ENCODE peak calls at places on chromosomes 3 and 15, in seven cellular contexts. V is AG09319, M is colonic mucosa, S is fibroblast of villous mesenchyme, P is activated B cell treated with CpG ODN at 0.5 μM for 24 hours, R is astrocyte of the cerebellum, Q is GM13977. O is an unnamed sample.

GRCh38 chr3:78268716-78269668 is 1229.1 kb downstream of the ROBO2 start:
- DNase-seq in R (no peak), P (no peak), Q (no peak), M (no peak), S (no peak), V (no peak), O (no peak)

GRCh38 chr3:187941135-187941847 is 196.0 kb upstream of the BCL6 start:
- DNase-seq in P (no peak), V (no peak), S (peak), R (no peak), M (no peak), Q (no peak), O (no peak)

GRCh38 chr15:81304226-81304625 is 19.7 kb downstream of the STARD5 start:
- DNase-seq in V (no peak), S (peak), R (no peak), M (no peak), P (no peak), Q (no peak), O (no peak)

GRCh38 chr3:100041328-100041749 is 73.0 kb downstream of the FILIP1L start:
- DNase-seq in Q (no peak), V (peak), P (no peak), M (no peak), R (peak), S (peak), O (no peak)

GRCh38 chr3:45608885-45609284 is 14.3 kb downstream of the LIMD1 start:
- DNase-seq in V (no peak), R (no peak), Q (no peak), P (no peak), S (peak), M (no peak), O (no peak)

GRCh38 chr3:18745472-18745871 is 320.3 kb upstream of the SATB1 start:
- DNase-seq in Q (no peak), S (no peak), M (no peak), R (no peak), P (no peak), V (no peak), O (no peak)

GRCh38 chr15:79372428-79372827 is 59.7 kb upstream of the MINAR1 start:
- DNase-seq in V (no peak), M (no peak), R (no peak), P (no peak), S (no peak), Q (no peak), O (no peak)

GRCh38 chr3:182487621-182488020 is 305.7 kb upstream of the ATP11B start:
- DNase-seq in M (no peak), P (no peak), V (no peak), R (no peak), Q (no peak), S (no peak), O (no peak)

GRCh38 chr15:42490246-42490742 is 647 bp downstream of the ZNF106 start:
- DNase-seq in R (no peak), M (no peak), S (peak), Q (peak), P (no peak), V (no peak), O (peak)

GRCh38 chr3:15148614-15149013 is 49.7 kb upstream of the RBSN start:
- DNase-seq in P (no peak), Q (no peak), V (no peak), S (no peak), R (no peak), M (no peak), O (no peak)

GRCh38 chr3:171745577-171746319 is 64.5 kb downstream of the PLD1 start:
- DNase-seq in P (no peak), M (no peak), Q (no peak), V (no peak), R (no peak), S (no peak), O (no peak)

GRCh38 chr15:61780278-61780677 is 280.0 kb downstream of the VPS13C start:
- DNase-seq in P (no peak), S (no peak), R (peak), Q (no peak), V (no peak), M (no peak), O (no peak)

GRCh38 chr3:129892857-129893615 is 475 bp downstream of the TMCC1 start:
- DNase-seq in Q (peak), V (no peak), P (peak), M (peak), S (no peak), R (no peak), O (peak)
- TF ChIP-seq CTCF in Q (no peak), V (no peak), P (no peak), M (no peak), S (peak), R (no peak), O (no peak)

GRCh38 chr3:27281671-27282150 is 87.5 kb downstream of the NEK10 start:
- DNase-seq in V (no peak), M (no peak), R (no peak), S (no peak), Q (no peak), P (no peak), O (no peak)

GRCh38 chr3:27278391-27279055 is 90.7 kb downstream of the NEK10 start:
- DNase-seq in R (no peak), P (no peak), V (no peak), S (no peak), M (no peak), Q (no peak), O (no peak)

GRCh38 chr3:27279153-27279552 is 90.0 kb downstream of the NEK10 start:
- DNase-seq in P (no peak), S (peak), V (no peak), M (peak), R (no peak), Q (no peak), O (no peak)
- TF ChIP-seq CTCF in P (no peak), S (peak), V (peak), M (peak), R (peak), Q (peak), O (peak)

GRCh38 chr3:131568460-131568859 is 65.7 kb upstream of the MRPL3 start:
- DNase-seq in Q (no peak), S (no peak), R (no peak), M (no peak), P (no peak), V (no peak), O (no peak)
- TF ChIP-seq CTCF in Q (no peak), S (no peak), R (peak), M (no peak), P (no peak), V (no peak), O (no peak)

DNA sequence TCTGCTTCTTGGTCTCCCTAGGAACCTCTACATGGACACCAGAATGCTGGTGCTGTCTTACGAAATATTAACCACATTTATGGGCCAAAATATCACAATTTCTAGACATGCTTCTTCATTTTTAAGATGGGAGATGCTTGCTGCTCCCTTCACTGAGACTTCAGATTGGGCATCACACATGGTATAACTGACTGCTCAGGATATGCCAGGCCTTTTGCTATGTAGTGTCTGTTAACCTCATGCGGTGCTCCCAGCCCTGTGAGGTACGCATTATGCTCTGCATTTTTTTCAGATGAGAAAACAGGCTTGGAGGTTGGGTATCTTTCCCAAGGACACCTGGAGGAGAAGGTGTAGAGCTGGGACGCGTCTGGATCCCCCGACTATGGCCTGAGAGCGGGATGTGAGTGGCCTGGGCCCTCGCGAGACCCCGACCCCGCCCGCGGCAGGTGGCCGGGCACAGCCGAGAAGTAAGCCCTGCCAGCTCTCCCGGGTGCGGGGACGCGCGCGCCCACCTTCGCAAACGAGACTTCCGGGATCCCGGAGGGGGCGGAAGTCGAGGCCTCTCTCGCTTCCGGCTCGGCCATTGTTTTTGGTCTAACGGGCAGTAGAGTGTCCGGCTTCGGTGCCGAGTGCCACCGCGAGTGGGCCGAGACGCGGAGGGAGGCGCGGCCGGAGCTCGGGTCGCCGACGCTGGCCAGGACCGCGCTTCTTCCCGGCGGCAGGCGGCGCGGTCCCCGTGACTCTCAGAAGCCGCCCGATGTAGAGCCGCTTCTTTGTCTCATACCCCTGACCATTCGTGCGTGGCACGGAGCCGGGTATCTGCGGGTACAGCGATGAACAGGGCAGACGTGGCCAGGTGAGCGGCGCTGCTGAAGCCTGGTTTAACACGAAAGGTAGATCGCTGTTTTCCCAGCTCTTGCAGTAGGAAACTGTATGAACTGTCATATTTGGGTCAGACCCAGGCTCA is at the start of gene ZKSCAN7:
- DNase-seq in R (no peak), S (peak), Q (peak), P (peak), V (no peak), M (peak), O (peak)
- TF ChIP-seq CTCF in R (no peak), S (no peak), Q (peak), P (no peak), V (no peak), M (no peak), O (no peak)

GRCh38 chr3:8887435-8888295 is 75.6 kb downstream of the RAD18 start:
- DNase-seq in V (no peak), Q (no peak), R (no peak), M (no peak), S (no peak), P (no peak), O (no peak)
- TF ChIP-seq CTCF in V (no peak), Q (no peak), R (no peak), M (no peak), S (no peak), P (no peak), O (no peak)

DNA sequence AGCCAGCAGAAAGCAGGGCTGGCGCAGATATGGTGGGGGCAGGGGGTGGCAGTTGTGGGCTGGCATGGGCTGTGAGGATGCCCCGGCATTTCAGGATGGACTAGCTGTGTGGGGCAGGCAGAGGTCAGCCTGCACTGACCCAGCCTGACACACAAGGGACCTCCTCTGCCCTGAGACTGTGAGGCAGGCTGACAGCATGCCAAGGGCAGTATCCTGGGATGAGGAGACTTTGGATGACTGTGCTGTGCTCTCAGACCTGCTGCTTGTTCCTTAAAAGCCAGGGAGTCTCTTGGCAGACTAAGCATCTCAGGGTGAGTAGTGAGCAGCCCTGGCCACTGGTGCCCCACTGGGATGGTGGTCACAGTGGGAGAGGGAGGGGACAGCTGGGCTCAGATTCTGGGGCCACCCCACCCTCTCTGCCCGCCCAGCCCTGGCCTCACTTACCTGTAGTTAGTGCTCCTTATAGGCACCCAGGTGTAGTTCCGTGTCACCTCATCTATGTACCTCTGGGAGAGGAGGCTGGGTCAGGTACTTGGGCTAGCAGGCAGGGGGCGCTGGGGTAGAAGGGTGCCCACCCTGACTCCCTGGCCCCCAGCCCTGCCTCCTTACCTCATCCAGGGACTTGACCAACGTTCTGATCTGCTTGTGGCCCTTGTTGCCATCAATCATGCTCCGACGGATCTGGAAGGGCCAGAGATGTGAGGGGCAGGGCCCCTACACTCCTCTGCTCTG is 16.0 kb upstream of the TMEM115 start:
- DNase-seq in M (no peak), Q (no peak), S (no peak), V (no peak), P (no peak), R (no peak), O (no peak)
- TF ChIP-seq CTCF in M (no peak), Q (peak), S (no peak), V (no peak), P (no peak), R (no peak), O (no peak)

GRCh38 chr3:32157600-32158264 is 51.3 kb downstream of the GPD1L start:
- DNase-seq in M (no peak), P (no peak), S (no peak), R (no peak), V (no peak), Q (no peak), O (no peak)

GRCh38 chr3:32153414-32154016 is 47.1 kb downstream of the GPD1L start:
- DNase-seq in M (no peak), P (no peak), R (no peak), V (no peak), S (no peak), Q (no peak), O (no peak)

GRCh38 chr3:32148356-32148755 is 41.9 kb downstream of the GPD1L start:
- DNase-seq in S (no peak), V (no peak), Q (no peak), M (no peak), P (no peak), R (no peak), O (no peak)

GRCh38 chr3:32155117-32155516 is 48.7 kb downstream of the GPD1L start:
- DNase-seq in P (no peak), R (no peak), Q (no peak), M (no peak), V (no peak), S (no peak), O (no peak)

DNA sequence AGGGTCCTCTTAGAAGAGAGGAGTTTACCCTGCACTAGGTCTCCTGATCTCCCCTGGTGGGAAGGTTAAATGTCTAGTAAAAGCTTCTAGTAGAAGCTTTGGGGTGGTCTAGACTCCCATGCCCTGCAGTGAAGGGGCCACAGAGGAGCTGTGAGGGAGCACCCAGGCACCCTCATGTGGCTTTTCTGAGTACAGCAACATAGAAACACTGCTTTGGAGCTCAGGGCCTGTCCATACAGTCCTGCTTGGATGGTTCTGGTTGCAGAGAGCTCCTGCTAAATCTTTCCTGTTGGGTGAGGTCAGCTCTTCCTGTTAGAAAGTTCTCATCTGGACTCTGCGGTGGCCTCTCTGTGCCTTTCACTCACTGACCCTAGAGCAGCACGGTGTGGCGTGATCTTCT is 47.8 kb downstream of the GPD1L start:
- DNase-seq in P (no peak), S (peak), R (no peak), V (no peak), Q (no peak), M (no peak), O (no peak)
- TF ChIP-seq CTCF in P (no peak), S (peak), R (peak), V (peak), Q (peak), M (no peak), O (peak)

O was measured in GM13976.